ENCODE peak calls at places on chromosomes 13 and 19, in eight cellular contexts. W is BJ, Y is heart right ventricle, F is tibial artery, E is astrocyte of the cerebellum, G is AG10803, D is vagina, K is cardiac muscle cell. Z is an unnamed sample.

GRCh38 chr13:100106005-100106404 is 17.1 kb downstream of the PCCA start:
- DNase-seq in W (no peak), D (no peak), K (no peak), F (no peak), Y (no peak), E (no peak), G (no peak), Z (no peak)

GRCh38 chr19:18775586-18776287 is 15.4 kb downstream of the COMP start:
- DNase-seq in G (peak; percentile 44), D (no peak), K (peak; percentile 35), F (no peak), E (no peak), Y (no peak), W (no peak), Z (no peak)

GRCh38 chr19:40322951-40323615 is 25.1 kb downstream of the C19orf47 start:
- DNase-seq in K (no peak), E (no peak), W (no peak), Y (no peak), G (no peak), D (no peak), F (no peak), Z (no peak)

GRCh38 chr19:4120531-4120930 is 3.4 kb downstream of the MAP2K2 start:
- DNase-seq in Y (no peak), G (peak; percentile 72), D (no peak), F (no peak), W (no peak), K (peak; percentile 57), E (peak; percentile 43), Z (no peak)

GRCh38 chr13:94239135-94239534 is 240.3 kb downstream of the DCT start:
- DNase-seq in Y (no peak), D (no peak), G (peak; percentile 73), F (no peak), E (no peak), W (peak; percentile 37), K (peak; percentile 63), Z (no peak)

GRCh38 chr19:3736106-3736724 is 25.3 kb downstream of the APBA3 start:
- DNase-seq in Y (no peak), G (no peak), W (no peak), F (no peak), E (no peak), K (no peak), D (no peak), Z (no peak)

GRCh38 chr13:99282264-99283231 is 24.4 kb upstream of the GPR18 start:
- DNase-seq in F (no peak), Y (no peak), K (no peak), D (no peak), G (peak; percentile 44), E (no peak), W (no peak), Z (no peak)

GRCh38 chr13:29893438-29893837 is 43.0 kb upstream of the UBL3 start:
- DNase-seq in D (no peak), W (no peak), G (peak; percentile 75), K (no peak), E (no peak), Y (no peak), F (no peak), Z (no peak)

GRCh38 chr13:32902898-32903297 is 113.3 kb upstream of the KL start:
- DNase-seq in F (peak; percentile 91), K (peak; percentile 73), W (no peak), E (peak; percentile 49), Y (peak; percentile 79), G (peak; percentile 67), D (no peak), Z (no peak)

GRCh38 chr13:66778461-66778860 is 451.7 kb downstream of the PCDH9 start:
- DNase-seq in K (peak; percentile 11), W (no peak), Y (no peak), E (no peak), D (no peak), F (no peak), G (no peak), Z (no peak)

GRCh38 chr13:112699318-112699918 is 9.6 kb downstream of the ATP11A start:
- DNase-seq in Y (no peak), K (no peak), E (no peak), D (no peak), W (no peak), F (no peak), G (no peak), Z (no peak)

GRCh38 chr13:112901951-112902651 is 66.9 kb upstream of the MCF2L start:
- DNase-seq in K (no peak), D (no peak), F (no peak), Y (no peak), E (no peak), G (no peak), W (no peak), Z (no peak)

GRCh38 chr13:31670831-31671617 is 68.3 kb upstream of the RXFP2 start:
- DNase-seq in G (peak; percentile 28), E (no peak), F (no peak), D (no peak), K (peak; percentile 32), Y (no peak), W (no peak), Z (no peak)

GRCh38 chr13:98428256-98428966 is 148.5 kb downstream of the STK24 start:
- DNase-seq in Y (no peak), D (no peak), G (no peak), F (no peak), K (no peak), W (no peak), E (no peak), Z (no peak)

GRCh38 chr13:39603424-39603947 is 493 bp upstream of the LHFPL6 start:
- DNase-seq in G (peak; percentile 29), E (no peak), Y (no peak), F (no peak), D (no peak), W (no peak), K (peak; percentile 40), Z (no peak)

GRCh38 chr13:77623797-77624196 is 73.7 kb upstream of the SLAIN1 start:
- DNase-seq in K (no peak), D (no peak), F (no peak), E (no peak), Y (no peak), G (no peak), W (no peak), Z (no peak)

GRCh38 chr13:94596575-94596971 is 621 bp upstream of the TGDS start:
- DNase-seq in W (no peak), K (no peak), Y (no peak), G (no peak), F (no peak), D (no peak), E (no peak), Z (no peak)

GRCh38 chr13:32316030-32316344 is 679 bp downstream of the BRCA2 start:
- DNase-seq in D (no peak), F (no peak), W (no peak), G (no peak), K (no peak), E (no peak), Y (no peak), Z (no peak)

GRCh38 chr13:87674143-87674772 is 3.1 kb downstream of the SLITRK5 start:
- DNase-seq in W (no peak), G (no peak), Y (no peak), D (no peak), E (no peak), K (no peak), F (no peak), Z (no peak)

GRCh38 chr19:13849991-13850909 is 26.7 kb upstream of the NANOS3 start:
- DNase-seq in G (peak; percentile 74), D (no peak), Y (peak; percentile 92), F (peak; percentile 92), E (no peak), K (peak; percentile 87), W (no peak), Z (no peak)

GRCh38 chr19:56161534-56161933 is 14.3 kb upstream of the GALP start:
- DNase-seq in K (no peak), D (no peak), G (no peak), E (no peak), W (no peak), Y (no peak), F (no peak), Z (no peak)

DNA sequence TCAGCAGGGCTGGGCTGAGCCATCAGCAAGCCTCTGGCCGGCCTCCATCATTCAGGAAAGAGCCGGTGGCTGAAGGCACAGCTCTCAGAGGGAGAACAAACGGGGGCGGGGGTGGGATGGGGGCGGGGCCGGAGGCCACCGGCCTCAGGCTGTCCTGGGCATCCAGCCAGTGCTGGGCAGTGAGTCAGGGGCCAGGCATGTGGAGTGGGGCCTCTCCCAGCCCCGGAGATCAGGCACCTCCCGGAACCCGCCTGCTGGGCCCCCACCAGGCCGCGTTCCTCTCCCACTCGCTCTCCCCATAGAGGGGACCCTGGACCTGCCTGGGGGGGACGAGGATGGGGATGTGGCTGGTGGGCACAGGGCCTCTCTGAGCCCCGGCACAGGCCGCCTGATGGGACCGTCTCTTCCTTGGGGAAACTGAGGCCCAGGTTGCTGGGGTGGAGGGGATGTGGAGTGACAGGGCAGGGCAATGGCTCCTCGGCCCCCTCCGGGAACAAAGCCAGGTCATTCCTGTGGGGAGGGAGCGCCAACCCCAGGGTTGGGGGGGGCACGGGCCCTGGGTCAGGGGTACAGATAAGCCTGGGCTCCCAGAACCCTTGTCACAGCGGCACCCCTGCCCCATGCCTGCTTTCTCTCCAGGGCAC is 12.9 kb downstream of the SPC24 start:
- DNase-seq in F (peak; percentile 97), K (peak; percentile 98), W (peak; percentile 67), Y (peak; percentile 95), E (peak; percentile 86), D (no peak), G (peak; percentile 92), Z (peak; percentile 87)
- H3K4me3 ChIP-seq in F (peak overlapping the region; percentile 10), K (no peak overlapping the region), W (peak overlapping the region; percentile 2), Y (peak overlapping the region; percentile 30), E (no peak overlapping the region), D (peak overlapping the region; percentile 5), G (peak overlapping the region; percentile 35), Z (peak overlapping the region; percentile 17)

DNA sequence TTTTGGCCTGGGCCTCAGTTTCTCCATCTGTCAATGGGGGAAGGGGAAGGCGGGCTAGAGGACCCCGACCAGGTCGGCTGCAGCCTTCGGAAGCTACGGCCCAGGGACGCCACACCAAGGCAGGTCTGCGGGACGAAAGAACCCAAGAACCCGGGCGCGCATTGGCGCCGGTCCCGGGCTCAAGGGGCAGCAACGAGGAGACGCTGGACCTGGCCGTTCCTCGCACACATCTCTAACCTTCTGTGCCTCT is 739 bp upstream of the ILF3 start:
- DNase-seq in Y (no peak), W (no peak), D (no peak), F (no peak), K (no peak), E (no peak), G (no peak), Z (no peak)
- TF ChIP-seq CTCF in Y (no peak), W (no peak), D (no peak), F (no peak), K (no peak), E (no peak), G (peak; percentile 11), Z (no peak)

GRCh38 chr19:9054768-9055167 is 32.1 kb upstream of the OR1M1 start:
- DNase-seq in Y (no peak), G (no peak), K (no peak), E (no peak), W (no peak), F (no peak), D (no peak), Z (no peak)
- H3K4me3 ChIP-seq in Y (no peak overlapping the region), G (no peak overlapping the region), K (no peak overlapping the region), E (no peak overlapping the region), W (no peak overlapping the region), F (no peak overlapping the region), D (no peak overlapping the region), Z (no peak overlapping the region)

DNA sequence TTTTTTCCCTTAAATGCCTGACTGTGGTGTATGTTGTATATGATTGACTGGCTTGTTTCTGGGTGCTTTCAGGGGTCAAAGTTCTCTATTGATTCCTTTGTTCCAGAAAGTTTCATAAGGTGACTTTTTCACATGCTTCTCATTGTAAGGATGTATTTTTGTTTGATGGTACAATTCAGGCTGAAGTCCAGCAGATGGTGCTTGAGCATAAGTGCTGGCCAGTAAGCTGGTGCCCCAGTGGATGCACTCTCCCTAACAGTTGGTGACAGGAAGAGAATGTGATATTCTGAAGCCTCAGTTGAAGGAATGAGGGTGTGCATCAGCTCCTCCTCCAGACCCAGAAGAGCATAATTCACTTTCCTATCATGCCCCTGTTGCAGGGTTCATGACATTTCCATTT is 1941.6 kb upstream of the PRR20A start:
- DNase-seq in F (no peak), Y (no peak), D (no peak), W (no peak), K (no peak), G (no peak), E (no peak), Z (no peak)
- TF ChIP-seq CTCF in F (no peak), Y (no peak), D (no peak), W (no peak), K (no peak), G (no peak), E (no peak), Z (peak; percentile 58)

Z was measured in retinal pigment epithelial cell.